ENCODE peak calls at places on chromosome X, in six cellular contexts. One of them, this sample, is unnamed.

GRCh38 chrX:53717205-53717604 is 30.7 kb upstream of the HUWE1 start:
- DNase-seq in activated B cell treated with CpG ODN at 0.5 μM for 24 hours: no peak
- DNase-seq in type B pancreatic cell: no peak
- DNase-seq in PC-3: no peak
- DNase-seq in bronchial epithelial cell: no peak
- DNase-seq in stomach: no peak
- DNase-seq in this sample: no peak

GRCh38 chrX:96183843-96184242 is 500.8 kb upstream of the DIAPH2 start:
- DNase-seq in type B pancreatic cell: no peak
- DNase-seq in activated B cell treated with CpG ODN at 0.5 μM for 24 hours: no peak
- DNase-seq in bronchial epithelial cell: peak; percentile 13
- DNase-seq in stomach: no peak
- DNase-seq in PC-3: peak; percentile 34
- DNase-seq in this sample: no peak

GRCh38 chrX:63784902-63785692 is at the start of gene ARHGEF9:
- DNase-seq in activated B cell treated with CpG ODN at 0.5 μM for 24 hours: no peak
- DNase-seq in bronchial epithelial cell: no peak
- DNase-seq in stomach: peak; percentile 26
- DNase-seq in type B pancreatic cell: peak; percentile 76
- DNase-seq in PC-3: no peak
- DNase-seq in this sample: no peak

GRCh38 chrX:137166591-137166990 is 132.8 kb upstream of the GPR101 start:
- DNase-seq in type B pancreatic cell: no peak
- DNase-seq in PC-3: peak; percentile 9
- DNase-seq in activated B cell treated with CpG ODN at 0.5 μM for 24 hours: no peak
- DNase-seq in stomach: peak; percentile 42
- DNase-seq in bronchial epithelial cell: peak; percentile 3
- DNase-seq in this sample: no peak

GRCh38 chrX:1679238-1679637 is 64.4 kb downstream of the ASMT start:
- DNase-seq in bronchial epithelial cell: no peak
- DNase-seq in PC-3: no peak
- DNase-seq in type B pancreatic cell: no peak
- DNase-seq in stomach: no peak
- DNase-seq in activated B cell treated with CpG ODN at 0.5 μM for 24 hours: no peak
- DNase-seq in this sample: no peak

GRCh38 chrX:24294619-24295018 is 19.2 kb downstream of the SUPT20HL2 start:
- DNase-seq in PC-3: peak; percentile 19
- DNase-seq in stomach: no peak
- DNase-seq in activated B cell treated with CpG ODN at 0.5 μM for 24 hours: no peak
- DNase-seq in type B pancreatic cell: no peak
- DNase-seq in bronchial epithelial cell: no peak
- DNase-seq in this sample: no peak

GRCh38 chrX:4830880-4831557 is 1117.6 kb upstream of the PRKX start:
- DNase-seq in bronchial epithelial cell: peak; percentile 75
- DNase-seq in activated B cell treated with CpG ODN at 0.5 μM for 24 hours: no peak
- DNase-seq in PC-3: peak; percentile 91
- DNase-seq in type B pancreatic cell: no peak
- DNase-seq in stomach: no peak
- DNase-seq in this sample: no peak

GRCh38 chrX:148872153-148872540 is 371.7 kb downstream of the AFF2 start:
- DNase-seq in bronchial epithelial cell: no peak
- DNase-seq in type B pancreatic cell: no peak
- DNase-seq in activated B cell treated with CpG ODN at 0.5 μM for 24 hours: no peak
- DNase-seq in PC-3: no peak
- DNase-seq in stomach: no peak
- DNase-seq in this sample: no peak

GRCh38 chrX:102745513-102746133 is 25.1 kb downstream of the GPRASP3 start:
- DNase-seq in bronchial epithelial cell: no peak
- DNase-seq in type B pancreatic cell: no peak
- DNase-seq in stomach: no peak
- DNase-seq in activated B cell treated with CpG ODN at 0.5 μM for 24 hours: no peak
- DNase-seq in PC-3: no peak
- DNase-seq in this sample: no peak

GRCh38 chrX:40843643-40844042 is 108.3 kb upstream of the MED14 start:
- DNase-seq in bronchial epithelial cell: peak; percentile 36
- DNase-seq in type B pancreatic cell: no peak
- DNase-seq in PC-3: peak; percentile 48
- DNase-seq in stomach: no peak
- DNase-seq in activated B cell treated with CpG ODN at 0.5 μM for 24 hours: no peak
- DNase-seq in this sample: no peak

GRCh38 chrX:135973025-135973547 is 702 bp downstream of the MMGT1 start:
- DNase-seq in bronchial epithelial cell: peak; percentile 21
- DNase-seq in PC-3: peak; percentile 21
- DNase-seq in type B pancreatic cell: no peak
- DNase-seq in stomach: no peak
- DNase-seq in activated B cell treated with CpG ODN at 0.5 μM for 24 hours: no peak
- DNase-seq in this sample: no peak

GRCh38 chrX:69133561-69134542 is 31.4 kb downstream of the PJA1 start:
- DNase-seq in type B pancreatic cell: no peak
- DNase-seq in bronchial epithelial cell: peak; percentile 75
- DNase-seq in PC-3: peak; percentile 79
- DNase-seq in activated B cell treated with CpG ODN at 0.5 μM for 24 hours: no peak
- DNase-seq in stomach: no peak
- DNase-seq in this sample: no peak

GRCh38 chrX:39050427-39050826 is 249.2 kb downstream of the MID1IP1 start:
- DNase-seq in bronchial epithelial cell: peak; percentile 82
- DNase-seq in PC-3: no peak
- DNase-seq in stomach: no peak
- DNase-seq in activated B cell treated with CpG ODN at 0.5 μM for 24 hours: no peak
- DNase-seq in type B pancreatic cell: no peak
- DNase-seq in this sample: no peak

GRCh38 chrX:88605222-88605583 is 141.8 kb upstream of the CPXCR1 start:
- DNase-seq in bronchial epithelial cell: no peak
- DNase-seq in activated B cell treated with CpG ODN at 0.5 μM for 24 hours: no peak
- DNase-seq in stomach: no peak
- DNase-seq in type B pancreatic cell: no peak
- DNase-seq in PC-3: peak; percentile 38
- DNase-seq in this sample: no peak
- TF ChIP-seq CTCF in bronchial epithelial cell: no peak
- TF ChIP-seq CTCF in activated B cell treated with CpG ODN at 0.5 μM for 24 hours: no peak
- TF ChIP-seq CTCF in stomach: no peak
- TF ChIP-seq CTCF in type B pancreatic cell: no peak
- TF ChIP-seq CTCF in PC-3: no peak
- TF ChIP-seq CTCF in this sample: no peak

DNA sequence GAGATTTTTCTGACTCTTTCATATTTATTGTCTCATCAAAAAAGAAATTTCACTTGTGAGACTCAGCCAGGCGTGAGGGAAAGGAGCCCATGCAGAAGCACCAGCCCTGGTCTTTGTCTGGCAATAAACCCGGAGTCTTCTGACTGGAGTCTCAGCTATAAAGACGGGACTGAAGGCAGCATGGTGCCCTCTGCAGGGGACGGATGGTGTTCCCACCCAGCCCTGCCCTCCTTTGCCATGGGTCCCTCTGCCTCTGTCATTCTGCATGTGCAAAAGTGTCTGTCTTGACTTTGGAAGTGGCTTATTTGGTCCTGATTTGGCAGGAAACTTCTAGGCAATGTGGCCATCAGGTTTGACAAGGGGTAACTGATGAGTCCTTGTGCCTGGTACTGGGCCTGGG is 14.3 kb downstream of the ZNF185 start:
- DNase-seq in activated B cell treated with CpG ODN at 0.5 μM for 24 hours: no peak
- DNase-seq in type B pancreatic cell: no peak
- DNase-seq in PC-3: no peak
- DNase-seq in bronchial epithelial cell: no peak
- DNase-seq in stomach: no peak
- DNase-seq in this sample: no peak
- TF ChIP-seq CTCF in activated B cell treated with CpG ODN at 0.5 μM for 24 hours: no peak
- TF ChIP-seq CTCF in type B pancreatic cell: peak; percentile 20
- TF ChIP-seq CTCF in PC-3: peak; percentile 35
- TF ChIP-seq CTCF in bronchial epithelial cell: peak; percentile 8
- TF ChIP-seq CTCF in stomach: no peak
- TF ChIP-seq CTCF in this sample: no peak

GRCh38 chrX:22278375-22278774 is 5.7 kb downstream of the CBLL2 start:
- DNase-seq in PC-3: peak; percentile 28
- DNase-seq in stomach: no peak
- DNase-seq in type B pancreatic cell: no peak
- DNase-seq in bronchial epithelial cell: peak; percentile 12
- DNase-seq in activated B cell treated with CpG ODN at 0.5 μM for 24 hours: no peak
- DNase-seq in this sample: no peak
- TF ChIP-seq CTCF in PC-3: peak; percentile 48
- TF ChIP-seq CTCF in stomach: no peak
- TF ChIP-seq CTCF in type B pancreatic cell: no peak
- TF ChIP-seq CTCF in bronchial epithelial cell: peak; percentile 21
- TF ChIP-seq CTCF in activated B cell treated with CpG ODN at 0.5 μM for 24 hours: no peak
- TF ChIP-seq CTCF in this sample: no peak

GRCh38 chrX:28697732-28698131 is 110.5 kb downstream of the IL1RAPL1 start:
- DNase-seq in stomach: no peak
- DNase-seq in PC-3: no peak
- DNase-seq in activated B cell treated with CpG ODN at 0.5 μM for 24 hours: no peak
- DNase-seq in bronchial epithelial cell: no peak
- DNase-seq in type B pancreatic cell: no peak
- DNase-seq in this sample: no peak

GRCh38 chrX:28701222-28701621 is 114.0 kb downstream of the IL1RAPL1 start:
- DNase-seq in type B pancreatic cell: no peak
- DNase-seq in PC-3: no peak
- DNase-seq in activated B cell treated with CpG ODN at 0.5 μM for 24 hours: no peak
- DNase-seq in bronchial epithelial cell: no peak
- DNase-seq in stomach: no peak
- DNase-seq in this sample: no peak
- TF ChIP-seq CTCF in type B pancreatic cell: peak; percentile 63
- TF ChIP-seq CTCF in PC-3: peak; percentile 53
- TF ChIP-seq CTCF in activated B cell treated with CpG ODN at 0.5 μM for 24 hours: no peak
- TF ChIP-seq CTCF in bronchial epithelial cell: no peak
- TF ChIP-seq CTCF in stomach: no peak
- TF ChIP-seq CTCF in this sample: no peak

GRCh38 chrX:45778621-45779020 is 577.9 kb upstream of the DIPK2B start:
- DNase-seq in stomach: no peak
- DNase-seq in activated B cell treated with CpG ODN at 0.5 μM for 24 hours: no peak
- DNase-seq in type B pancreatic cell: no peak
- DNase-seq in bronchial epithelial cell: no peak
- DNase-seq in PC-3: no peak
- DNase-seq in this sample: no peak

GRCh38 chrX:45784590-45784989 is 583.9 kb upstream of the DIPK2B start:
- DNase-seq in PC-3: no peak
- DNase-seq in type B pancreatic cell: no peak
- DNase-seq in bronchial epithelial cell: no peak
- DNase-seq in activated B cell treated with CpG ODN at 0.5 μM for 24 hours: no peak
- DNase-seq in stomach: no peak
- DNase-seq in this sample: no peak

GRCh38 chrX:45783002-45783401 is 582.3 kb upstream of the DIPK2B start:
- DNase-seq in type B pancreatic cell: no peak
- DNase-seq in stomach: no peak
- DNase-seq in PC-3: no peak
- DNase-seq in activated B cell treated with CpG ODN at 0.5 μM for 24 hours: no peak
- DNase-seq in bronchial epithelial cell: no peak
- DNase-seq in this sample: no peak

DNA sequence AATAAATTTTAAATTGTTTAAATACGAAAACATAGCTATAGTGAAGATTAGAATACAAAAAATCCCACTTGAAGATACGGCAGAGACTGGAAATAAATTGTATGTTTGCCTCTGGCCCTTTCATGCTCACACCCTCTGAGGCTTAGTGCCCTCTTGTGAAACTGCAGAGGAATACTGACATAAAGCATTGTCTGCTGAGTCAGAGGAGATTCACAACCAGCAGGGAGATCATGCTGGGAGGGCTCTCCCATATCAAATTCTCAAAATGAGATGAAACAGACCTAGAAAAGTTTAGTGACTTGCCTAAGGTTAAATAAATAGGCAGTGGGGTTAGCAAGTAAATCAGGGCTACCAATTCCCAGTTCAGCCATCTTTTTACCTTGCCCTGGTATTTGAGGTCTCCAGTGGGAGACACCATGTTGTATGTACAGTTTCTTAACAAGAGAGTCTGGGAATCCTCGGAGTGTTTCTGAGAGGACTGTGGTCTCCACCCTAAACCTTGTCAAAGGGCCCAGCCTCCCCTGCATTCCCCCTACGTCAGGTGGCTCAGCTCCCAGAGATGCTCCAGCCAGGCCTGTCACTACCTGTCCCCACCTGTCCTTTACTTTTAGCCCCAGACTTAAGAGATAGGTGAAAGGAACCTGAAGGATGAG is 581.4 kb upstream of the DIPK2B start:
- DNase-seq in activated B cell treated with CpG ODN at 0.5 μM for 24 hours: no peak
- DNase-seq in type B pancreatic cell: no peak
- DNase-seq in stomach: no peak
- DNase-seq in bronchial epithelial cell: peak; percentile 78
- DNase-seq in PC-3: peak; percentile 78
- DNase-seq in this sample: no peak
- TF ChIP-seq CTCF in activated B cell treated with CpG ODN at 0.5 μM for 24 hours: no peak
- TF ChIP-seq CTCF in type B pancreatic cell: no peak
- TF ChIP-seq CTCF in stomach: no peak
- TF ChIP-seq CTCF in bronchial epithelial cell: peak; percentile 13
- TF ChIP-seq CTCF in PC-3: peak; percentile 60
- TF ChIP-seq CTCF in this sample: no peak

This sample was measured in CD14-positive monocyte.